ENCODE peak calls at places on chromosomes 2 and 18, in four cellular contexts. Z is SK-N-SH, V is GM12878, R is HepG2. F is an unnamed sample.

GRCh38 chr2:236939751-236940229 is 145.9 kb upstream of the COPS8 start:
- DNase-seq in Z (no peak), V (no peak), R (no peak), F (no peak)

GRCh38 chr18:58761241-58761969 is 90.1 kb downstream of the MALT1 start:
- DNase-seq in Z (no peak), V (peak; percentile 84), R (no peak), F (no peak)

GRCh38 chr18:6795307-6795706 is 65.8 kb downstream of the ARHGAP28 start:
- DNase-seq in Z (no peak), V (no peak), R (no peak), F (no peak)

GRCh38 chr18:79678665-79679551 is 695 bp upstream of the CTDP1 start:
- DNase-seq in Z (peak; percentile 97), V (peak; percentile 98), R (peak; percentile 97), F (peak; percentile 98)

GRCh38 chr2:165251361-165251760 is 12.1 kb downstream of the SCN2A start:
- DNase-seq in Z (no peak), V (no peak), R (no peak), F (no peak)

GRCh38 chr2:127590386-127591190 is 55.1 kb downstream of the MYO7B start:
- DNase-seq in Z (no peak), V (no peak), R (no peak), F (no peak)

GRCh38 chr2:63023444-63023843 is 27.2 kb upstream of the OTX1 start:
- DNase-seq in Z (peak; percentile 41), V (peak; percentile 12), R (peak; percentile 60), F (peak; percentile 37)

GRCh38 chr2:47303341-47304148 is 99.4 kb upstream of the MSH2 start:
- DNase-seq in Z (no peak), V (no peak), R (no peak), F (no peak)

GRCh38 chr2:207227062-207227748 is 61.5 kb upstream of the KLF7 start:
- DNase-seq in Z (no peak), V (no peak), R (no peak), F (no peak)

GRCh38 chr2:102558463-102558862 is 60.9 kb upstream of the SLC9A2 start:
- DNase-seq in Z (no peak), V (no peak), R (no peak), F (no peak)

GRCh38 chr2:4628931-4629565 is 925.7 kb downstream of the DCDC2C start:
- DNase-seq in Z (no peak), V (no peak), R (no peak), F (no peak)

GRCh38 chr2:162091325-162092007 is 17.5 kb upstream of the DPP4 start:
- DNase-seq in Z (no peak), V (no peak), R (peak; percentile 81), F (peak; percentile 33)

GRCh38 chr18:30889582-30890301 is 152.8 kb downstream of the DSC3 start:
- DNase-seq in Z (peak; percentile 3), V (no peak), R (no peak), F (peak; percentile 27)

GRCh38 chr2:205060269-205060668 is 515.0 kb downstream of the PARD3B start:
- DNase-seq in Z (no peak), V (no peak), R (no peak), F (peak; percentile 48)

GRCh38 chr2:188607501-188607900 is 315.8 kb downstream of the GULP1 start:
- DNase-seq in Z (no peak), V (no peak), R (no peak), F (peak; percentile 22)

GRCh38 chr2:218745559-218746469 is 35.2 kb downstream of the TTLL4 start:
- DNase-seq in Z (no peak), V (no peak), R (peak; percentile 99), F (no peak)

GRCh38 chr2:85711578-85712060 is 17.5 kb downstream of the GNLY start:
- DNase-seq in Z (no peak), V (no peak), R (no peak), F (no peak)

GRCh38 chr18:33744032-33744697 is 166.1 kb downstream of the ASXL3 start:
- DNase-seq in Z (no peak), V (no peak), R (no peak), F (no peak)

GRCh38 chr2:174003635-174004310 is 38.6 kb upstream of the SP3 start:
- DNase-seq in Z (no peak), V (no peak), R (peak; percentile 64), F (no peak)

GRCh38 chr2:11532434-11533055 is 1.3 kb upstream of the GREB1 start:
- DNase-seq in Z (no peak), V (no peak), R (no peak), F (no peak)

GRCh38 chr18:34901299-34901698 is 139.9 kb upstream of the MAPRE2 start:
- DNase-seq in Z (no peak), V (no peak), R (no peak), F (no peak)

GRCh38 chr18:69686861-69687260 is 260.8 kb downstream of the CD226 start:
- DNase-seq in Z (no peak), V (no peak), R (no peak), F (no peak)

GRCh38 chr2:144248350-144249034 is 271.4 kb downstream of the ZEB2 start:
- DNase-seq in Z (no peak), V (no peak), R (no peak), F (no peak)

GRCh38 chr2:8298783-8299182 is 383.1 kb upstream of the ID2 start:
- DNase-seq in Z (no peak), V (no peak), R (no peak), F (no peak)

GRCh38 chr2:191318729-191319078 is 73.5 kb downstream of the MYO1B start:
- DNase-seq in Z (no peak), V (no peak), R (peak; percentile 96), F (peak; percentile 13)

GRCh38 chr18:12839526-12840196 is 44.4 kb downstream of the PTPN2 start:
- DNase-seq in Z (no peak), V (peak; percentile 82), R (no peak), F (no peak)

GRCh38 chr2:205889073-205889472 is 196.9 kb downstream of the INO80D start:
- DNase-seq in Z (no peak), V (no peak), R (no peak), F (peak; percentile 13)

GRCh38 chr2:152506843-152507242 is 171.9 kb downstream of the FMNL2 start:
- DNase-seq in Z (no peak), V (peak; percentile 59), R (no peak), F (peak; percentile 44)

GRCh38 chr2:239952251-239952650 is 72.9 kb downstream of the NDUFA10 start:
- DNase-seq in Z (no peak), V (no peak), R (no peak), F (no peak)

GRCh38 chr2:239954166-239955085 is 70.7 kb downstream of the NDUFA10 start:
- DNase-seq in Z (no peak), V (no peak), R (no peak), F (no peak)

GRCh38 chr2:239952665-239953417 is 72.3 kb downstream of the NDUFA10 start:
- DNase-seq in Z (no peak), V (no peak), R (no peak), F (no peak)

GRCh38 chr2:239951825-239952224 is 73.3 kb downstream of the NDUFA10 start:
- DNase-seq in Z (no peak), V (no peak), R (no peak), F (no peak)

GRCh38 chr2:239953418-239954061 is 71.6 kb downstream of the NDUFA10 start:
- DNase-seq in Z (no peak), V (no peak), R (no peak), F (no peak)
- TF ChIP-seq PBX3 in Z (no peak), V (no peak), R (no peak), F (no peak)

GRCh38 chr2:22377251-22377650 is 1007.7 kb upstream of the KLHL29 start:
- DNase-seq in Z (no peak), V (no peak), R (no peak), F (no peak)
- TF ChIP-seq REST in Z (no peak), V (no peak), R (no peak), F (no peak)

GRCh38 chr2:97758131-97758705 is 44.8 kb downstream of the ZAP70 start:
- DNase-seq in Z (no peak), V (no peak), R (no peak), F (no peak)
- TF ChIP-seq PBX3 in Z (no peak), V (no peak), R (no peak), F (no peak)

DNA sequence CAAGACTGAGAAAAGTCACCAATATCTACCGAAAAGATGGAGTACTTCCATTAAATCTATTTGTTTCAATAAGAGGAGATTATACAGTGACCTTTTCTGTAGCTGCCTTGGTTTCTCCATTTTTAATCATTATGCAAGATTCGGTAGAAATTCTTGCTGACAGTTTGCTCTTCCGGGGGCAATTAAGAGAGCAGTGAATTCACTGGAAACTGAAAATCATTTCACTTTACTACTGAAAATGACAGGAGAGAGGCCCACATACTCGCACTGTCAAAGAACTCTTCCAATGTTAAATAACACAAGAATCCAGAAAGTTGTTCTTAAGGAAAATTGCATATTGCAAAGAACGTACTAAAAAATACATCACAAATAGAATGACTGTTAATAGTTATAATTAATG is 699.3 kb downstream of the CBLN2 start:
- DNase-seq in Z (no peak), V (no peak), R (no peak), F (no peak)
- TF ChIP-seq REST in Z (no peak), V (no peak), R (no peak), F (no peak)

GRCh38 chr2:222076978-222077690 is 221.7 kb downstream of the PAX3 start:
- DNase-seq in Z (no peak), V (no peak), R (no peak), F (no peak)
- TF ChIP-seq PBX3 in Z (no peak), V (no peak), R (no peak), F (no peak)

GRCh38 chr18:45068563-45069191 is 388.0 kb downstream of the SETBP1 start:
- DNase-seq in Z (no peak), V (no peak), R (no peak), F (no peak)
- TF ChIP-seq REST in Z (no peak), V (no peak), R (no peak), F (no peak)

GRCh38 chr18:36467614-36468013 is 170.1 kb downstream of the FHOD3 start:
- DNase-seq in Z (no peak), V (no peak), R (no peak), F (no peak)
- TF ChIP-seq PBX3 in Z (no peak), V (no peak), R (no peak), F (no peak)